ENCODE peak calls at places on chromosomes 7 and 10, in eight cellular contexts. One of them, this sample, is unnamed.

GRCh38 chr7:128888756-128889095 is 21.8 kb downstream of the KCP start:
- DNase-seq in coronary artery: no peak
- DNase-seq in AG04450: no peak
- DNase-seq in left ventricle myocardium inferior: no peak
- DNase-seq in K562: no peak
- DNase-seq in GM23338: peak; percentile 60
- DNase-seq in uterus: no peak
- DNase-seq in esophagus muscularis mucosa: no peak
- DNase-seq in this sample: no peak

GRCh38 chr10:100340948-100341847 is 5.8 kb upstream of the SCD start:
- DNase-seq in coronary artery: no peak
- DNase-seq in AG04450: no peak
- DNase-seq in left ventricle myocardium inferior: peak; percentile 25
- DNase-seq in K562: no peak
- DNase-seq in GM23338: no peak
- DNase-seq in uterus: no peak
- DNase-seq in esophagus muscularis mucosa: no peak
- DNase-seq in this sample: no peak

GRCh38 chr7:39720586-39720985 is 97.2 kb downstream of the RALA start:
- DNase-seq in coronary artery: no peak
- DNase-seq in AG04450: no peak
- DNase-seq in left ventricle myocardium inferior: no peak
- DNase-seq in K562: peak; percentile 28
- DNase-seq in GM23338: peak; percentile 73
- DNase-seq in uterus: no peak
- DNase-seq in esophagus muscularis mucosa: no peak
- DNase-seq in this sample: no peak

GRCh38 chr7:47725031-47725780 is 143.3 kb upstream of the TNS3 start:
- DNase-seq in coronary artery: no peak
- DNase-seq in AG04450: no peak
- DNase-seq in left ventricle myocardium inferior: no peak
- DNase-seq in K562: no peak
- DNase-seq in GM23338: no peak
- DNase-seq in uterus: no peak
- DNase-seq in esophagus muscularis mucosa: no peak
- DNase-seq in this sample: no peak

GRCh38 chr7:47380325-47381131 is 201.4 kb downstream of the TNS3 start:
- DNase-seq in coronary artery: no peak
- DNase-seq in AG04450: peak; percentile 27
- DNase-seq in left ventricle myocardium inferior: no peak
- DNase-seq in K562: no peak
- DNase-seq in GM23338: peak; percentile 56
- DNase-seq in uterus: no peak
- DNase-seq in esophagus muscularis mucosa: no peak
- DNase-seq in this sample: peak; percentile 43

GRCh38 chr7:111392976-111393762 is 169.1 kb downstream of the IMMP2L start:
- DNase-seq in coronary artery: no peak
- DNase-seq in AG04450: no peak
- DNase-seq in left ventricle myocardium inferior: peak; percentile 15
- DNase-seq in K562: no peak
- DNase-seq in GM23338: peak; percentile 47
- DNase-seq in uterus: no peak
- DNase-seq in esophagus muscularis mucosa: no peak
- DNase-seq in this sample: no peak

GRCh38 chr10:49409755-49410154 is 13.9 kb upstream of the DRGX start:
- DNase-seq in coronary artery: no peak
- DNase-seq in AG04450: no peak
- DNase-seq in left ventricle myocardium inferior: no peak
- DNase-seq in K562: no peak
- DNase-seq in GM23338: no peak
- DNase-seq in uterus: no peak
- DNase-seq in esophagus muscularis mucosa: no peak
- DNase-seq in this sample: no peak

GRCh38 chr10:125190961-125191360 is 30.6 kb upstream of the CTBP2 start:
- DNase-seq in coronary artery: peak; percentile 55
- DNase-seq in AG04450: no peak
- DNase-seq in left ventricle myocardium inferior: no peak
- DNase-seq in K562: no peak
- DNase-seq in GM23338: no peak
- DNase-seq in uterus: no peak
- DNase-seq in esophagus muscularis mucosa: no peak
- DNase-seq in this sample: no peak

GRCh38 chr7:11415101-11415500 is 416.9 kb downstream of the THSD7A start:
- DNase-seq in coronary artery: no peak
- DNase-seq in AG04450: no peak
- DNase-seq in left ventricle myocardium inferior: no peak
- DNase-seq in K562: no peak
- DNase-seq in GM23338: peak; percentile 15
- DNase-seq in uterus: no peak
- DNase-seq in esophagus muscularis mucosa: no peak
- DNase-seq in this sample: no peak

GRCh38 chr10:71748671-71749191 is 24.6 kb downstream of the VSIR start:
- DNase-seq in coronary artery: no peak
- DNase-seq in AG04450: no peak
- DNase-seq in left ventricle myocardium inferior: peak; percentile 86
- DNase-seq in K562: peak; percentile 43
- DNase-seq in GM23338: no peak
- DNase-seq in uterus: peak; percentile 55
- DNase-seq in esophagus muscularis mucosa: peak; percentile 94
- DNase-seq in this sample: no peak

GRCh38 chr7:82044497-82045080 is 274.7 kb upstream of the HGF start:
- DNase-seq in coronary artery: no peak
- DNase-seq in AG04450: no peak
- DNase-seq in left ventricle myocardium inferior: no peak
- DNase-seq in K562: peak; percentile 19
- DNase-seq in GM23338: peak; percentile 64
- DNase-seq in uterus: peak; percentile 46
- DNase-seq in esophagus muscularis mucosa: no peak
- DNase-seq in this sample: no peak

GRCh38 chr10:116748041-116748440 is 5.7 kb upstream of the HSPA12A start:
- DNase-seq in coronary artery: no peak
- DNase-seq in AG04450: no peak
- DNase-seq in left ventricle myocardium inferior: no peak
- DNase-seq in K562: no peak
- DNase-seq in GM23338: no peak
- DNase-seq in uterus: no peak
- DNase-seq in esophagus muscularis mucosa: no peak
- DNase-seq in this sample: no peak

GRCh38 chr7:96636979-96637378 is 72.7 kb downstream of the SEM1 start:
- DNase-seq in coronary artery: no peak
- DNase-seq in AG04450: no peak
- DNase-seq in left ventricle myocardium inferior: no peak
- DNase-seq in K562: no peak
- DNase-seq in GM23338: no peak
- DNase-seq in uterus: no peak
- DNase-seq in esophagus muscularis mucosa: no peak
- DNase-seq in this sample: no peak

GRCh38 chr10:43945908-43946307 is 297.2 kb upstream of the ZNF32 start:
- DNase-seq in coronary artery: no peak
- DNase-seq in AG04450: no peak
- DNase-seq in left ventricle myocardium inferior: no peak
- DNase-seq in K562: no peak
- DNase-seq in GM23338: no peak
- DNase-seq in uterus: no peak
- DNase-seq in esophagus muscularis mucosa: peak; percentile 81
- DNase-seq in this sample: no peak

GRCh38 chr7:17234398-17235021 is 63.9 kb upstream of the AHR start:
- DNase-seq in coronary artery: no peak
- DNase-seq in AG04450: peak; percentile 55
- DNase-seq in left ventricle myocardium inferior: no peak
- DNase-seq in K562: peak; percentile 15
- DNase-seq in GM23338: peak; percentile 2
- DNase-seq in uterus: no peak
- DNase-seq in esophagus muscularis mucosa: no peak
- DNase-seq in this sample: no peak

GRCh38 chr10:133143200-133143533 is 16.9 kb upstream of the KNDC1 start:
- DNase-seq in coronary artery: no peak
- DNase-seq in AG04450: no peak
- DNase-seq in left ventricle myocardium inferior: peak; percentile 8
- DNase-seq in K562: peak; percentile 38
- DNase-seq in GM23338: no peak
- DNase-seq in uterus: peak; percentile 5
- DNase-seq in esophagus muscularis mucosa: no peak
- DNase-seq in this sample: no peak

GRCh38 chr7:73703985-73704639 is 15.4 kb downstream of the STX1A start:
- DNase-seq in coronary artery: no peak
- DNase-seq in AG04450: no peak
- DNase-seq in left ventricle myocardium inferior: peak; percentile 45
- DNase-seq in K562: peak; percentile 95
- DNase-seq in GM23338: peak; percentile 91
- DNase-seq in uterus: peak; percentile 74
- DNase-seq in esophagus muscularis mucosa: no peak
- DNase-seq in this sample: no peak

GRCh38 chr10:105023706-105024105 is 382.6 kb downstream of the SORCS3 start:
- DNase-seq in coronary artery: no peak
- DNase-seq in AG04450: no peak
- DNase-seq in left ventricle myocardium inferior: no peak
- DNase-seq in K562: no peak
- DNase-seq in GM23338: no peak
- DNase-seq in uterus: no peak
- DNase-seq in esophagus muscularis mucosa: no peak
- DNase-seq in this sample: no peak

DNA sequence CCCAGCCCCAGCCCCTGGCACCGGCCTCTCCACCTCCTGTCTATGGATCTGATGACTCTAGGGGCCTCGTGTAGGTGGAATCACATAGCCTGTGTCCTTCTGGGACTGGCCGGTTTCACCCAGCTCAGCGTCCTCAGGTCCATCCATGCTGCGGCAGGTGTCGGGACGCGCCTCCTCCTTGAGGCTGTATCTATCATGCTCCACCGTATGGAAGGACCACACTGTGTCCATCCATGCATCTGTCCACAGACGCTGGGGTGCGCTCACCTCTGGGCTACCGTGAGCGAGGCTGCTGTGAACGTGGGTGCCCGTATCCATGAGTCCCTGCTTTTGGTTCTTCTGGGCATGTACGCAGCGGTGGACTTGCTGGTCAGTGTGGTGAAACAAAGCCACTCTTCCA is 281.1 kb downstream of the MAD1L1 start:
- DNase-seq in coronary artery: no peak
- DNase-seq in AG04450: no peak
- DNase-seq in left ventricle myocardium inferior: peak; percentile 3
- DNase-seq in K562: no peak
- DNase-seq in GM23338: no peak
- DNase-seq in uterus: no peak
- DNase-seq in esophagus muscularis mucosa: no peak
- DNase-seq in this sample: no peak
- H3K4me3 ChIP-seq in coronary artery: no peak overlapping the region
- H3K4me3 ChIP-seq in AG04450: no peak overlapping the region
- H3K4me3 ChIP-seq in left ventricle myocardium inferior: no peak overlapping the region
- H3K4me3 ChIP-seq in K562: no peak overlapping the region
- H3K4me3 ChIP-seq in GM23338: no peak overlapping the region
- H3K4me3 ChIP-seq in uterus: no peak overlapping the region
- H3K4me3 ChIP-seq in esophagus muscularis mucosa: no peak overlapping the region
- H3K4me3 ChIP-seq in this sample: no peak overlapping the region

GRCh38 chr7:115679976-115680375 is 350.6 kb downstream of the TFEC start:
- DNase-seq in coronary artery: no peak
- DNase-seq in AG04450: no peak
- DNase-seq in left ventricle myocardium inferior: no peak
- DNase-seq in K562: no peak
- DNase-seq in GM23338: peak; percentile 82
- DNase-seq in uterus: peak; percentile 13
- DNase-seq in esophagus muscularis mucosa: no peak
- DNase-seq in this sample: no peak
- TF ChIP-seq CTCF in coronary artery: no peak
- TF ChIP-seq CTCF in AG04450: peak; percentile 61
- TF ChIP-seq CTCF in left ventricle myocardium inferior: peak; percentile 47
- TF ChIP-seq CTCF in K562: no peak
- TF ChIP-seq CTCF in GM23338: peak; percentile 53
- TF ChIP-seq CTCF in uterus: no peak
- TF ChIP-seq CTCF in esophagus muscularis mucosa: peak; percentile 23
- TF ChIP-seq CTCF in this sample: peak; percentile 9

DNA sequence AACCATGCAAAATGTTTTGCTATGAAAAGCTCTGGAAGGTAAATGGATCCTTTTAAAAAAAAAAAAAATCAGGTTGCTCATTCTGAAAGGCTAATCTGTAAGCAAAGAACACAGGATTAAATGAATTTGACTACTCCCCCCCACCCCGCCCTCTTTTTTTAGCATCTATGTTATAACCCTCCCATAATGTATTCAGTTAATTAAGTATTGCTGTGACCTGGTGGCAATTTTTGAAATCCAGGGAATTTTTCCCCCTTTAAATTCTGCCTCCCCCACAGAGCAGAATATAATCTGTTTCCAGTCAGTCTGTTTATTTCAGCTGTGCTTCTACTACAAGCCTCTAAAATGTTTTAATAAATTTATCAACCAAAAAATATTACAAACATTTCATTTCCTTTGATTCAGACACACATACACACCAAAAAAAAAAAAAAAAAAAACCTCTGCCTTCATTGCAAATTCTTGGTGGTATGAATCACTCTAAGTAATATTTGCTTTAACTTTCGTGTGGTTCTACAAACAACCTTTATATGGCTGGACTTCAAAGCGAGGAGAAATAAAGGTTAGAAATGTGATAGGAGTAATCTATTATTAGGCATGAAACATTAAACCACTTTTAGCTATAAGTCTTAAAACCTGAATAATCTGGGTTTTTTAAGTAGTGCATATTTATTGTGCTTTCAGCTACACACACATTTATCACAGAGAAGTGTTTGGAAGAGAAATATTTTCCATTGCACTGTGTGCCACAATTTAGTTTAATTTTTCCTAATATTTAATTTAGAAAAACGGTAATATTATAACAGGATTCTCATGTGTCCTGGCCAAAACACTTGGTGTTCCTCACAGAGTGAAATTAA is 64.4 kb upstream of the ARID5B start:
- DNase-seq in coronary artery: no peak
- DNase-seq in AG04450: peak; percentile 43
- DNase-seq in left ventricle myocardium inferior: no peak
- DNase-seq in K562: no peak
- DNase-seq in GM23338: no peak
- DNase-seq in uterus: no peak
- DNase-seq in esophagus muscularis mucosa: no peak
- DNase-seq in this sample: no peak
- H3K4me3 ChIP-seq in coronary artery: no peak overlapping the region
- H3K4me3 ChIP-seq in AG04450: no peak overlapping the region
- H3K4me3 ChIP-seq in left ventricle myocardium inferior: no peak overlapping the region
- H3K4me3 ChIP-seq in K562: no peak overlapping the region
- H3K4me3 ChIP-seq in GM23338: no peak overlapping the region
- H3K4me3 ChIP-seq in uterus: no peak overlapping the region
- H3K4me3 ChIP-seq in esophagus muscularis mucosa: peak overlapping the region; percentile 4
- H3K4me3 ChIP-seq in this sample: peak overlapping the region; percentile 15

GRCh38 chr10:88986549-88987242 is 3.9 kb upstream of the FAS start:
- DNase-seq in coronary artery: no peak
- DNase-seq in AG04450: no peak
- DNase-seq in left ventricle myocardium inferior: no peak
- DNase-seq in K562: peak; percentile 12
- DNase-seq in GM23338: peak; percentile 60
- DNase-seq in uterus: no peak
- DNase-seq in esophagus muscularis mucosa: no peak
- DNase-seq in this sample: no peak
- TF ChIP-seq CTCF in coronary artery: peak; percentile 65
- TF ChIP-seq CTCF in AG04450: peak; percentile 70
- TF ChIP-seq CTCF in left ventricle myocardium inferior: peak; percentile 89
- TF ChIP-seq CTCF in K562: peak; percentile 56
- TF ChIP-seq CTCF in GM23338: peak; percentile 90
- TF ChIP-seq CTCF in uterus: peak; percentile 75
- TF ChIP-seq CTCF in esophagus muscularis mucosa: peak; percentile 81
- TF ChIP-seq CTCF in this sample: peak; percentile 72

GRCh38 chr7:153022796-153023592 is 263.4 kb downstream of the ACTR3B start:
- DNase-seq in coronary artery: no peak
- DNase-seq in AG04450: no peak
- DNase-seq in left ventricle myocardium inferior: no peak
- DNase-seq in K562: no peak
- DNase-seq in GM23338: peak; percentile 24
- DNase-seq in uterus: no peak
- DNase-seq in esophagus muscularis mucosa: no peak
- DNase-seq in this sample: no peak
- H3K4me3 ChIP-seq in coronary artery: no peak overlapping the region
- H3K4me3 ChIP-seq in AG04450: no peak overlapping the region
- H3K4me3 ChIP-seq in left ventricle myocardium inferior: no peak overlapping the region
- H3K4me3 ChIP-seq in K562: no peak overlapping the region
- H3K4me3 ChIP-seq in GM23338: no peak overlapping the region
- H3K4me3 ChIP-seq in uterus: no peak overlapping the region
- H3K4me3 ChIP-seq in esophagus muscularis mucosa: no peak overlapping the region
- H3K4me3 ChIP-seq in this sample: no peak overlapping the region

This sample was measured in suprapubic skin.